ENCODE peak calls at places on chromosome 21, in six cellular contexts. F is SK-N-SH, L is prostate gland, Y is heart right ventricle, S is pancreas, H is BJ. B is an unnamed sample. For H3K27me3, the result is how much of the 10 kb centered on the place peaks cover.

GRCh38 chr21:15843766-15844165 is 114.0 kb downstream of the USP25 start:
- DNase-seq in F (no peak), L (no peak), Y (no peak), S (no peak), H (no peak), B (no peak)

GRCh38 chr21:35796834-35797233 is 263.5 kb downstream of the SETD4 start:
- DNase-seq in F (no peak), L (no peak), Y (no peak), S (no peak), H (no peak), B (no peak)

GRCh38 chr21:36657999-36658398 is 40.9 kb upstream of the SIM2 start:
- DNase-seq in F (no peak), L (no peak), Y (no peak), S (no peak), H (no peak), B (no peak)

GRCh38 chr21:39149882-39150281 is 33.4 kb downstream of the PSMG1 start:
- DNase-seq in F (no peak), L (no peak), Y (no peak), S (no peak), H (no peak), B (no peak)

GRCh38 chr21:29181799-29182470 is 51.5 kb downstream of the MAP3K7CL start:
- DNase-seq in F (no peak), L (peak), Y (no peak), S (no peak), H (peak), B (no peak)

GRCh38 chr21:36419996-36420395 is 34.8 kb downstream of the CHAF1B start:
- DNase-seq in F (peak), L (peak), Y (peak), S (peak), H (peak), B (peak)

GRCh38 chr21:17343055-17343454 is 169.8 kb upstream of the CXADR start:
- DNase-seq in F (no peak), L (no peak), Y (no peak), S (no peak), H (no peak), B (no peak)

GRCh38 chr21:31623664-31624063 is 35.8 kb upstream of the SOD1 start:
- DNase-seq in F (no peak), L (no peak), Y (no peak), S (no peak), H (no peak), B (no peak)

GRCh38 chr21:34994646-34995631 is 54.2 kb downstream of the RUNX1 start:
- DNase-seq in F (no peak), L (no peak), Y (no peak), S (no peak), H (no peak), B (no peak)

GRCh38 chr21:34617753-34618339 is 2.9 kb upstream of the RCAN1 start:
- DNase-seq in F (no peak), L (no peak), Y (no peak), S (no peak), H (no peak), B (no peak)

GRCh38 chr21:15592271-15592860 is 137.4 kb upstream of the USP25 start:
- DNase-seq in F (peak), L (peak), Y (no peak), S (no peak), H (no peak), B (no peak)

GRCh38 chr21:32475162-32475812 is 62.8 kb downstream of the EVA1C start:
- DNase-seq in F (no peak), L (no peak), Y (no peak), S (no peak), H (peak), B (no peak)

GRCh38 chr21:26811031-26811430 is 34.2 kb downstream of the ADAMTS1 start:
- DNase-seq in F (no peak), L (no peak), Y (no peak), S (no peak), H (no peak), B (no peak)

GRCh38 chr21:36765229-36765628 is 66.3 kb downstream of the SIM2 start:
- DNase-seq in F (no peak), L (no peak), Y (no peak), S (no peak), H (no peak), B (no peak)

GRCh38 chr21:21196087-21196486 is 197.9 kb downstream of the NCAM2 start:
- DNase-seq in F (no peak), L (no peak), Y (no peak), S (no peak), H (no peak), B (no peak)

GRCh38 chr21:34357889-34358288 is 5.9 kb upstream of the KCNE2 start:
- DNase-seq in F (no peak), L (no peak), Y (no peak), S (no peak), H (no peak), B (no peak)

GRCh38 chr21:31798842-31799691 is 67.1 kb upstream of the SCAF4 start:
- DNase-seq in F (no peak), L (no peak), Y (no peak), S (no peak), H (no peak), B (peak)

GRCh38 chr21:35179990-35180557 is 131.0 kb upstream of the RUNX1 start:
- DNase-seq in F (no peak), L (no peak), Y (no peak), S (no peak), H (peak), B (no peak)

GRCh38 chr21:36549470-36549869 is 69.5 kb upstream of the CLDN14 start:
- DNase-seq in F (no peak), L (no peak), Y (no peak), S (no peak), H (no peak), B (no peak)

GRCh38 chr21:15794277-15794912 is 64.6 kb downstream of the USP25 start:
- DNase-seq in F (no peak), L (no peak), Y (no peak), S (no peak), H (no peak), B (no peak)

GRCh38 chr21:28795251-28795650 is 197.4 kb downstream of the LTN1 start:
- DNase-seq in F (no peak), L (no peak), Y (no peak), S (no peak), H (no peak), B (no peak)

GRCh38 chr21:31630062-31630711 is 29.3 kb upstream of the SOD1 start:
- DNase-seq in F (no peak), L (peak), Y (no peak), S (peak), H (peak), B (peak)

GRCh38 chr21:28771790-28772501 is 220.7 kb downstream of the LTN1 start:
- DNase-seq in F (no peak), L (no peak), Y (no peak), S (no peak), H (peak), B (no peak)

GRCh38 chr21:21714396-21714795 is 716.2 kb downstream of the NCAM2 start:
- DNase-seq in F (no peak), L (no peak), Y (no peak), S (no peak), H (peak), B (no peak)

GRCh38 chr21:34298797-34299539 is 64.8 kb upstream of the KCNE2 start:
- DNase-seq in F (no peak), L (no peak), Y (no peak), S (no peak), H (no peak), B (peak)

GRCh38 chr21:28371713-28372112 is 621.0 kb downstream of the LTN1 start:
- DNase-seq in F (no peak), L (no peak), Y (no peak), S (no peak), H (no peak), B (no peak)

GRCh38 chr21:32207096-32207716 is 71.6 kb downstream of the MIS18A start:
- DNase-seq in F (peak), L (no peak), Y (no peak), S (no peak), H (no peak), B (no peak)

GRCh38 chr21:17139696-17140095 is 373.1 kb upstream of the CXADR start:
- DNase-seq in F (no peak), L (no peak), Y (no peak), S (no peak), H (no peak), B (no peak)

GRCh38 chr21:18164933-18165332 is 79.7 kb upstream of the CHODL start:
- DNase-seq in F (no peak), L (no peak), Y (no peak), S (no peak), H (no peak), B (no peak)

GRCh38 chr21:28776251-28776650 is 216.4 kb downstream of the LTN1 start:
- DNase-seq in F (no peak), L (no peak), Y (no peak), S (no peak), H (no peak), B (no peak)

GRCh38 chr21:15682977-15683376 is 46.8 kb upstream of the USP25 start:
- DNase-seq in F (no peak), L (no peak), Y (no peak), S (no peak), H (no peak), B (no peak)

GRCh38 chr21:39452965-39453332 is 1.2 kb downstream of the SH3BGR start:
- DNase-seq in F (no peak), L (no peak), Y (no peak), S (no peak), H (no peak), B (no peak)

GRCh38 chr21:33657124-33657842 is 15.0 kb downstream of the ITSN1 start:
- DNase-seq in F (no peak), L (no peak), Y (no peak), S (no peak), H (no peak), B (no peak)

GRCh38 chr21:28442624-28443023 is 550.1 kb downstream of the LTN1 start:
- DNase-seq in F (no peak), L (no peak), Y (no peak), S (no peak), H (no peak), B (no peak)

GRCh38 chr21:34513109-34513675 is 1.2 kb upstream of the KCNE1 start:
- DNase-seq in F (no peak), L (no peak), Y (no peak), S (no peak), H (no peak), B (no peak)

GRCh38 chr21:28334407-28334806 is 658.3 kb downstream of the LTN1 start:
- DNase-seq in F (no peak), L (no peak), Y (no peak), S (no peak), H (no peak), B (no peak)

GRCh38 chr21:37915516-37915915 is 741 bp downstream of the KCNJ6 start:
- DNase-seq in F (peak), L (no peak), Y (no peak), S (no peak), H (no peak), B (no peak)

GRCh38 chr21:37915941-37916794 is at the start of gene KCNJ6:
- DNase-seq in F (peak), L (peak), Y (no peak), S (peak), H (no peak), B (no peak)

GRCh38 chr21:37914211-37914900 is 1.9 kb downstream of the KCNJ6 start:
- DNase-seq in F (peak), L (no peak), Y (peak), S (peak), H (no peak), B (peak)

GRCh38 chr21:37917612-37918011 is 1.4 kb upstream of the KCNJ6 start:
- DNase-seq in F (no peak), L (no peak), Y (no peak), S (no peak), H (peak), B (no peak)

DNA sequence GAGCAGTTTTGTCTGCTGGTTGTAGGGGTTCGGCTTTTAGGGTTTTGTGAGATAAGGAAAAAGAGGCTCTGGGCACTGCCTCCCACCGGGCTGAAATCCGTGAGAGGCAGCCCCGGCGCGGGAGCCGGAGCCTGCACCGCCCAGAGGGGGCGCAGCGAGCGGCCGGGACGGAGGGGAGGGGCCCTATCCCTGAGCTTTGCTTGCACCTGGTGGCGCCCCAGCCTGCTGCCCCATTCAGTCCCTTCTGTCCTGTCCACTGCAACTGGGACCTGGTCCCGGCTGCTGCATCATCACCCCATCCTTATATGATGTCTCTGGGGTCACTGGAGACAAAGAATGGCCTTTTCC is 512 bp upstream of the KCNJ6 start:
- DNase-seq in F (peak), L (no peak), Y (no peak), S (no peak), H (no peak), B (no peak)
- H3K27me3 ChIP-seq in F (under half), L (under half), Y (half or more), S (half or more), H (under half), B (under half)

GRCh38 chr21:42363331-42363730 is 3.0 kb downstream of the TFF1 start:
- DNase-seq in F (no peak), L (no peak), Y (no peak), S (no peak), H (no peak), B (no peak)
- H3K27me3 ChIP-seq in F (under half), L (under half), Y (half or more), S (under half), H (under half), B (under half)

GRCh38 chr21:41665766-41666595 is 100.9 kb downstream of the RIPK4 start:
- DNase-seq in F (no peak), L (no peak), Y (no peak), S (no peak), H (no peak), B (no peak)
- H3K27me3 ChIP-seq in F (under half), L (under half), Y (under half), S (under half), H (under half), B (under half)

DNA sequence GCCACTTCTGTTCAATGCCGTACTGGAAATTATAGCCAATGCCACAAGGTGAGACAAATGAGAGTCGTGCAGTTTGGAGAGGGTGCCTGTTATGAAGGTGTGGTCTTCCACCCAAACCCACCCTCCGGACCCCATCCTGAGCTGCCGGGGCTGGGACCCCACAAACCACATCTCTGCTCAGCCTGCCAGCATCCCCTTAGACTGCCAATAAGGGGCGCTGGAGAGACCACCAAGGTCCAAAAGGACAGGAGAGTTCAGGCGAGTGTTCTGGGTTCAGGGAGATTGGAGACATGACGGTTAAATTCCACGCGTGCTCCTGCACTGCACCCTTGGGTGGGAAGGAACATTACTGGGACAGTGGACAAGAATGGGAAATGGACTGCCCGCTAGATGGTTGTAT is 48.7 kb upstream of the COL18A1 start:
- DNase-seq in F (no peak), L (no peak), Y (no peak), S (no peak), H (no peak), B (no peak)
- H3K27me3 ChIP-seq in F (under half), L (under half), Y (under half), S (under half), H (under half), B (under half)

GRCh38 chr21:44718571-44718970 is 7.2 kb upstream of the TSPEAR start:
- DNase-seq in F (no peak), L (no peak), Y (no peak), S (no peak), H (no peak), B (no peak)
- H3K27me3 ChIP-seq in F (half or more), L (under half), Y (half or more), S (under half), H (under half), B (under half)

B was measured in thyroid gland.